ENCODE peak calls at places on chromosomes 12 and 14, in ten cellular contexts. N is stimulated activated CD4-positive, alpha-beta T cell treated with anti-CD3 and anti-CD28 coated beads, Interleukin-4, amount 100 ng/mL, for 48 hours; B is occipital lobe; T is C1 segment of cervical spinal cord; K is NCI-H187 treated with DMSO at 0.1 percent for 48 hours; L is NCI-H82; Y is OCI-M1; A is activated T-helper 1 cell treated with anti-CD3 and anti-CD28 coated beads, Interleukin-2, amount 50 U/mL, for 16 hours; E is stimulated activated naive CD8-positive, alpha-beta T cell treated with anti-CD3 and anti-CD28 coated beads, Interleukin-15, Interleukin-2, amounts not matched to agents 100 U/mL and 50 U/mL, for 24 hours; Z is CD4-positive, alpha-beta memory T cell. M is an unnamed sample.

GRCh38 chr12:60180298-60180697 is 584.5 kb downstream of the SLC16A7 start:
- DNase-seq in N (no peak), B (no peak), T (no peak), K (no peak), L (no peak), Y (no peak), A (no peak), E (no peak), Z (no peak), M (no peak)

GRCh38 chr14:95222151-95222631 is 64.9 kb upstream of the DICER1 start:
- DNase-seq in N (no peak), B (no peak), T (no peak), K (no peak), L (no peak), Y (no peak), A (no peak), E (no peak), Z (no peak), M (no peak)

GRCh38 chr14:55366271-55366670 is 45.4 kb downstream of the ATG14 start:
- DNase-seq in N (no peak), B (no peak), T (no peak), K (no peak), L (no peak), Y (no peak), A (no peak), E (no peak), Z (no peak), M (no peak)

GRCh38 chr12:64747681-64748080 is 11.5 kb downstream of the GNS start:
- DNase-seq in N (no peak), B (no peak), T (no peak), K (no peak), L (no peak), Y (no peak), A (no peak), E (no peak), Z (no peak), M (no peak)

GRCh38 chr14:53532871-53533270 is 379.7 kb upstream of the DDHD1 start:
- DNase-seq in N (no peak), B (no peak), T (no peak), K (no peak), L (no peak), Y (no peak), A (no peak), E (no peak), Z (no peak), M (no peak)

GRCh38 chr14:61557262-61557661 is 138.1 kb upstream of the HIF1A start:
- DNase-seq in N (no peak), B (no peak), T (no peak), K (no peak), L (no peak), Y (no peak), A (no peak), E (no peak), Z (no peak), M (no peak)

GRCh38 chr12:38053655-38054464 is 262.7 kb upstream of the ALG10B start:
- DNase-seq in N (no peak), B (no peak), T (no peak), K (no peak), L (peak; percentile 92), Y (peak; percentile 78), A (no peak), E (no peak), Z (no peak), M (no peak)

GRCh38 chr12:40107803-40108620 is 2.1 kb upstream of the SLC2A13 start:
- DNase-seq in N (no peak), B (no peak), T (no peak), K (no peak), L (no peak), Y (no peak), A (peak; percentile 8), E (peak; percentile 17), Z (no peak), M (no peak)

GRCh38 chr14:32947081-32947480 is 8.4 kb downstream of the NPAS3 start:
- DNase-seq in N (no peak), B (no peak), T (no peak), K (no peak), L (no peak), Y (no peak), A (no peak), E (no peak), Z (no peak), M (no peak)

GRCh38 chr14:25090716-25091454 is 40.9 kb upstream of the STXBP6 start:
- DNase-seq in N (no peak), B (no peak), T (no peak), K (no peak), L (no peak), Y (no peak), A (no peak), E (no peak), Z (no peak), M (no peak)

GRCh38 chr12:93622485-93622884 is 50.0 kb downstream of the SOCS2 start:
- DNase-seq in N (no peak), B (no peak), T (no peak), K (no peak), L (no peak), Y (no peak), A (no peak), E (no peak), Z (no peak), M (no peak)

GRCh38 chr12:119589087-119589486 is 4.5 kb upstream of the TMEM233 start:
- DNase-seq in N (no peak), B (no peak), T (no peak), K (no peak), L (no peak), Y (peak; percentile 31), A (no peak), E (no peak), Z (no peak), M (no peak)

GRCh38 chr14:72714094-72714493 is 179.8 kb downstream of the DPF3 start:
- DNase-seq in N (no peak), B (no peak), T (no peak), K (no peak), L (no peak), Y (no peak), A (no peak), E (peak; percentile 66), Z (peak; percentile 4), M (peak; percentile 75)

GRCh38 chr12:121580959-121581680 is at the start of gene KDM2B:
- DNase-seq in N (no peak), B (peak; percentile 48), T (peak; percentile 62), K (no peak), L (peak; percentile 51), Y (peak; percentile 77), A (no peak), E (no peak), Z (peak; percentile 19), M (no peak)

M was measured in stimulated activated effector memory CD8-positive, alpha-beta T cell treated with anti-CD3 and anti-CD28 coated beads, Interleukin-12 subunit alpha, Interleukin-12 subunit beta, amount 100 ng/mL, for 72 hours.